ENCODE peak calls at places on chromosomes 1 and 21, in ten cellular contexts. D is uterus, O is stomach, K is adrenal gland, E is heart left ventricle, U is breast epithelium, I is K562, H is H54, L is GM12892, P is lower leg skin. Q is an unnamed sample.

GRCh38 chr1:209815931-209816338 is 10.0 kb upstream of the IRF6 start:
- DNase-seq in I (no peak), K (no peak), U (peak), L (no peak), E (no peak), O (no peak), D (no peak), P (peak), H (no peak), Q (no peak)

GRCh38 chr1:189141056-189141455 is 1336.6 kb downstream of the BRINP3 start:
- DNase-seq in H (no peak), P (no peak), O (no peak), I (no peak), K (no peak), D (no peak), U (no peak), L (no peak), E (no peak), Q (no peak)

GRCh38 chr21:42456457-42456856 is 39.6 kb downstream of the RSPH1 start:
- DNase-seq in E (no peak), O (no peak), P (no peak), K (no peak), D (no peak), U (no peak), L (no peak), I (no peak), H (no peak), Q (peak)

GRCh38 chr1:159071970-159072582 is 4.5 kb downstream of the AIM2 start:
- DNase-seq in P (no peak), U (no peak), D (no peak), I (peak), O (no peak), L (no peak), H (no peak), E (no peak), K (no peak), Q (no peak)

GRCh38 chr1:54716299-54717047 is 812 bp downstream of the TTC4 start:
- DNase-seq in P (no peak), E (no peak), D (no peak), K (no peak), O (no peak), I (peak), U (no peak), L (no peak), H (peak), Q (no peak)

GRCh38 chr1:66283583-66284041 is 250.3 kb upstream of the SGIP1 start:
- DNase-seq in I (no peak), D (no peak), E (no peak), L (no peak), O (no peak), H (no peak), U (no peak), K (no peak), P (no peak), Q (no peak)

GRCh38 chr1:92329356-92330129 is 30.7 kb downstream of the RPAP2 start:
- DNase-seq in U (no peak), O (no peak), P (no peak), I (no peak), K (no peak), L (no peak), H (no peak), D (no peak), E (no peak), Q (no peak)

GRCh38 chr1:76433528-76433927 is 359.0 kb downstream of the ST6GALNAC3 start:
- DNase-seq in H (no peak), O (no peak), E (no peak), U (no peak), I (no peak), L (no peak), D (no peak), P (no peak), K (no peak), Q (no peak)

GRCh38 chr21:42155045-42155855 is 63.7 kb upstream of the ABCG1 start:
- DNase-seq in D (no peak), P (no peak), L (no peak), H (no peak), O (no peak), U (no peak), K (no peak), E (peak), I (no peak), Q (peak)

GRCh38 chr1:216599851-216600250 is 123.4 kb downstream of the ESRRG start:
- DNase-seq in I (no peak), L (no peak), H (no peak), E (no peak), P (no peak), O (no peak), D (no peak), U (no peak), K (no peak), Q (no peak)

GRCh38 chr1:41672173-41672572 is 187.7 kb upstream of the EDN2 start:
- DNase-seq in L (no peak), I (no peak), H (peak), O (peak), U (peak), E (no peak), D (no peak), P (no peak), K (no peak), Q (peak)

GRCh38 chr1:47211796-47212269 is 20.2 kb downstream of the TAL1 start:
- DNase-seq in E (peak), K (peak), D (no peak), P (peak), I (peak), O (no peak), H (no peak), L (no peak), U (no peak), Q (peak)

GRCh38 chr1:240189386-240189989 is 97.8 kb downstream of the FMN2 start:
- DNase-seq in U (no peak), E (no peak), D (no peak), O (no peak), P (peak), K (peak), L (no peak), H (no peak), I (peak), Q (no peak)

GRCh38 chr1:108678696-108679095 is 13.4 kb upstream of the PRPF38B start:
- DNase-seq in O (no peak), D (no peak), H (no peak), K (no peak), L (no peak), I (no peak), P (no peak), U (no peak), E (no peak), Q (no peak)

GRCh38 chr1:87684194-87684593 is 355.5 kb downstream of the LMO4 start:
- DNase-seq in I (no peak), U (no peak), D (peak), E (no peak), H (no peak), O (peak), L (no peak), P (no peak), K (peak), Q (no peak)

GRCh38 chr1:241844593-241844992 is 3.4 kb upstream of the EXO1 start:
- DNase-seq in P (no peak), D (no peak), U (no peak), I (no peak), O (no peak), K (no peak), H (no peak), L (no peak), E (no peak), Q (no peak)

GRCh38 chr1:241839369-241839990 is 8.5 kb upstream of the EXO1 start:
- DNase-seq in L (no peak), H (no peak), U (no peak), I (no peak), K (no peak), D (no peak), O (no peak), E (no peak), P (no peak), Q (no peak)

GRCh38 chr1:241841661-241842060 is 6.3 kb upstream of the EXO1 start:
- DNase-seq in O (no peak), K (no peak), P (no peak), E (no peak), H (no peak), L (no peak), D (no peak), U (no peak), I (no peak), Q (no peak)

GRCh38 chr1:241840164-241840563 is 7.8 kb upstream of the EXO1 start:
- DNase-seq in E (no peak), K (no peak), I (no peak), H (no peak), U (no peak), P (no peak), D (no peak), O (no peak), L (no peak), Q (no peak)

DNA sequence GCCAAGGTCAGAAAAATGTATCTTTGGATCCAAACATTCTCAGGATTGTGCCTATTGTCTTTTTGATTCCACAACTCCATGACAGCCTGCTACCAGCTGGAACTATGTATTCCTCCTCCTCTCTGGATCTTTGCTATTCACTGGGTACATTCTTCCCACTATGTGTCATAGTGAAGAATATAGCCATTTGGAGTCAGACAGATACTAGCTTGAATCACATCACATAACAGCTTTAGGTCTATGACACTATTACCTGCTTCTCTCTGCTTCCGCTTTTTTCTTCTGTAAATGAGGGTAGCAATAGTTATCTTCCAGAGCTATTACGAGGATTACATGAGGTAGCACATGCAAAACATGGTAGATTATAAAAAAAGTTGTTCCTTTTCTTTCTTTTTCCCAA is 5.4 kb upstream of the EXO1 start:
- DNase-seq in U (no peak), L (no peak), I (no peak), O (no peak), H (no peak), E (no peak), K (no peak), D (no peak), P (no peak), Q (no peak)
- TF ChIP-seq POLR2A in U (no peak), L (no peak), I (no peak), O (no peak), H (no peak), E (no peak), K (no peak), D (no peak), P (no peak), Q (no peak)

GRCh38 chr1:225651872-225652725 is 824 bp downstream of the ENAH start:
- DNase-seq in E (no peak), P (no peak), D (no peak), O (no peak), L (no peak), U (peak), I (peak), H (no peak), K (peak), Q (no peak)

GRCh38 chr1:225654277-225654597 is 1.3 kb upstream of the ENAH start:
- DNase-seq in L (no peak), D (no peak), E (no peak), H (no peak), P (no peak), K (no peak), U (no peak), I (no peak), O (no peak), Q (no peak)

GRCh38 chr1:225652726-225653462 is at the start of gene ENAH:
- DNase-seq in E (peak), K (peak), O (peak), P (peak), H (peak), U (peak), D (peak), I (peak), L (peak), Q (peak)

GRCh38 chr1:225654688-225655508 is 2.0 kb upstream of the ENAH start:
- DNase-seq in U (no peak), I (no peak), E (no peak), K (no peak), H (no peak), L (no peak), P (no peak), O (no peak), D (no peak), Q (no peak)

GRCh38 chr1:225653463-225654276 is 747 bp upstream of the ENAH start:
- DNase-seq in L (no peak), I (no peak), H (peak), O (peak), K (peak), D (peak), P (peak), E (peak), U (peak), Q (peak)
- TF ChIP-seq POLR2A in L (no peak), I (no peak), H (no peak), O (no peak), K (peak), D (peak), P (no peak), E (no peak), U (peak), Q (no peak)

GRCh38 chr1:156596426-156596825 is 4.8 kb downstream of the NAXE start:
- DNase-seq in P (no peak), K (no peak), H (no peak), O (no peak), L (no peak), U (no peak), I (no peak), E (no peak), D (no peak), Q (no peak)

GRCh38 chr1:156600733-156601121 is 552 bp downstream of the GPATCH4 start:
- DNase-seq in E (no peak), L (no peak), K (no peak), I (no peak), P (no peak), H (no peak), O (no peak), U (no peak), D (no peak), Q (no peak)

GRCh38 chr1:156598731-156599432 is 2.4 kb downstream of the GPATCH4 start:
- DNase-seq in I (no peak), D (no peak), K (no peak), E (no peak), O (no peak), U (no peak), L (no peak), P (no peak), H (no peak), Q (no peak)

GRCh38 chr1:156599811-156600210 is 1.5 kb downstream of the GPATCH4 start:
- DNase-seq in L (no peak), U (no peak), P (no peak), D (no peak), I (no peak), H (no peak), O (no peak), E (no peak), K (no peak), Q (no peak)

GRCh38 chr1:156598125-156598524 is 3.2 kb downstream of the GPATCH4 start:
- DNase-seq in U (no peak), H (no peak), O (no peak), E (no peak), D (no peak), P (no peak), L (no peak), I (no peak), K (no peak), Q (no peak)
- TF ChIP-seq POLR2A in U (no peak), H (no peak), O (no peak), E (no peak), D (no peak), P (no peak), L (no peak), I (no peak), K (no peak), Q (no peak)

GRCh38 chr1:8185400-8185799 is 132.5 kb upstream of the SLC45A1 start:
- DNase-seq in O (no peak), K (no peak), I (no peak), L (no peak), D (no peak), H (no peak), E (no peak), P (no peak), U (no peak), Q (no peak)

GRCh38 chr1:8193840-8194406 is 124.0 kb upstream of the SLC45A1 start:
- DNase-seq in O (no peak), L (no peak), U (no peak), P (no peak), D (no peak), E (no peak), I (no peak), K (no peak), H (no peak), Q (no peak)

GRCh38 chr1:8194481-8195227 is 123.3 kb upstream of the SLC45A1 start:
- DNase-seq in D (no peak), E (no peak), I (no peak), P (no peak), L (no peak), K (no peak), O (no peak), H (no peak), U (no peak), Q (no peak)

GRCh38 chr1:8191474-8191873 is 126.4 kb upstream of the SLC45A1 start:
- DNase-seq in I (no peak), E (no peak), D (no peak), H (no peak), O (no peak), U (no peak), K (no peak), P (no peak), L (no peak), Q (peak)

GRCh38 chr1:8189931-8190483 is 127.9 kb upstream of the SLC45A1 start:
- DNase-seq in K (no peak), U (no peak), D (no peak), P (no peak), I (no peak), O (no peak), L (no peak), E (no peak), H (no peak), Q (peak)
- TF ChIP-seq POLR2A in K (no peak), U (no peak), D (no peak), P (no peak), I (no peak), O (no peak), L (no peak), E (no peak), H (no peak), Q (no peak)

DNA sequence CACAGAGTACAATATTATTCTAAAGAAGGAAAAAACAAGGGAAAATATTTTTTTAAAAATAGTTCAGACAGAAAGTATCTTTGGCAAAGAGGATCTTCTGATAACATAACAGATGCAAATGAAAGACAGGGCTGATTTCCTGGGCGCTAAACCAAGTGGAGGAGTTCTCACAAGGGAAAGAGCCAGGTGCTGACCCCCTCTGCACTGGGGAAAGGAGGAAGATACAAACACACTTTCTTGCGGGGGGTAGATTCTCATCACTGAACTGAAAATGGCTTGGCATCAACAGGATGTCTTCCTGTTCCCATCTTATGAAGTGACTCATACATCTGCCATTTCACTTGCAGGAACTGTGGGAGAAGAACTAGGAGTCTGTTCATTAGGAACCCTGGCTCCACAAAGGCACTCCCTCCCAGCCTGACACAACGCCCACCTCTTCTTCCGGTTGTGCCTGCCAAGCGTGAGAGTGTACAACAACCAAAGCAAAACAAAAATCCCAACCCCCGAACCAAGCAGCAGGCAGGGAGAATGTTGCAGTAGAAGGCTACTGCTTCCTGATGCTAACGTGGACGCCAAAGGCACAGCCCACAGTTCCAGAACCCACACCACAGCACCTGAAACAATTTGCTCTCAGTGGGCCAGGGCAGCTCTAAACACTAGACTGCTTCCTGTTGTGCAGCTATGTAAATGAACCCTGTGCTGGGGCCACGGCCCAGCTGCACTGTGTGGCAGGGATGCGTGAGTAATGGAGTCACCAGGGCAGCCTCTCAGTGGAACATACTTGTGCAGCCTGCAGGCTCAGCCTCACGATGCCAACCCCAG is 51.0 kb downstream of the GADD45A start:
- DNase-seq in H (peak), P (peak), E (peak), U (peak), O (peak), K (peak), I (peak), D (peak), L (peak), Q (peak)
- TF ChIP-seq POLR2A in H (no peak), P (no peak), E (no peak), U (no peak), O (no peak), K (no peak), I (no peak), D (no peak), L (peak), Q (no peak)